ENCODE peak calls at places on chromosomes 16 and 17, in nine cellular contexts. X, C, E, Z, G, D, V, H and J are unnamed samples.

GRCh38 chr16:10971560-10971961 is 27.2 kb downstream of the CLEC16A start:
- DNase-seq in D (peak; percentile 86), E (no peak), G (peak; percentile 86), H (peak; percentile 56), C (peak; percentile 38), V (peak; percentile 70), X (peak; percentile 70), Z (peak; percentile 41), J (peak; percentile 97)

GRCh38 chr17:77375917-77376651 is 235.3 kb downstream of the SEC14L1 start:
- DNase-seq in G (no peak), H (peak; percentile 77), Z (no peak), X (no peak), C (peak; percentile 65), V (no peak), E (peak; percentile 51), D (peak; percentile 42), J (peak; percentile 91)

GRCh38 chr17:9144502-9145233 is 123.4 kb downstream of the NTN1 start:
- DNase-seq in C (no peak), X (no peak), E (no peak), D (no peak), H (no peak), Z (no peak), V (no peak), G (no peak), J (no peak)

GRCh38 chr16:88339926-88340754 is 42.6 kb upstream of the ZNF469 start:
- DNase-seq in V (no peak), C (no peak), E (no peak), H (no peak), X (no peak), Z (no peak), D (no peak), G (no peak), J (no peak)

GRCh38 chr16:58042886-58043515 is 17.4 kb downstream of the MMP15 start:
- DNase-seq in C (no peak), X (no peak), D (no peak), Z (no peak), G (no peak), H (no peak), E (no peak), V (no peak), J (no peak)

GRCh38 chr17:55411463-55411855 is 10.2 kb downstream of the MMD start:
- DNase-seq in H (no peak), C (no peak), Z (no peak), E (no peak), D (no peak), V (no peak), G (no peak), X (no peak), J (no peak)

GRCh38 chr17:36481829-36482228 is 4.7 kb upstream of the ZNHIT3 start:
- DNase-seq in C (no peak), V (no peak), X (no peak), D (no peak), Z (no peak), E (no peak), H (no peak), G (no peak), J (no peak)

GRCh38 chr17:35170968-35171771 is 23.0 kb downstream of the SLC35G3 start:
- DNase-seq in H (peak; percentile 77), X (no peak), E (no peak), Z (no peak), C (peak; percentile 31), V (no peak), G (peak; percentile 37), D (no peak), J (peak; percentile 56)

GRCh38 chr17:28720247-28720996 is 637 bp downstream of the RPL23A start:
- DNase-seq in D (no peak), E (no peak), X (no peak), C (peak; percentile 19), V (no peak), Z (no peak), G (no peak), H (no peak), J (no peak)

GRCh38 chr16:6258056-6258455 is 1074.6 kb upstream of the RBFOX1 start:
- DNase-seq in X (no peak), V (no peak), Z (no peak), C (no peak), G (no peak), D (no peak), E (no peak), H (no peak), J (no peak)

GRCh38 chr17:74757931-74758845 is 9.8 kb downstream of the NHERF1 start:
- DNase-seq in V (no peak), H (no peak), D (no peak), E (no peak), C (no peak), X (no peak), G (no peak), Z (peak; percentile 69), J (peak; percentile 62)
- H3K4me1 ChIP-seq in V (peaks cover 60% of the 10 kb centered on the region), H (peaks cover 80% of the 10 kb centered on the region), D (peaks cover 60% of the 10 kb centered on the region), E (peaks cover 75% of the 10 kb centered on the region), C (peaks cover 90% of the 10 kb centered on the region), X (peaks cover 100% of the 10 kb centered on the region), G (peaks cover 47% of the 10 kb centered on the region), Z (peaks cover 65% of the 10 kb centered on the region), J (peaks cover 13% of the 10 kb centered on the region)

GRCh38 chr17:61650749-61651148 is 59.7 kb upstream of the NACA2 start:
- DNase-seq in C (no peak), H (no peak), G (no peak), X (no peak), E (no peak), V (no peak), D (no peak), Z (no peak), J (no peak)
- H3K36me3 ChIP-seq in C (no peaks in the 10 kb centered on the region), H (no peaks in the 10 kb centered on the region), G (no peaks in the 10 kb centered on the region), X (no peaks in the 10 kb centered on the region), E (no peaks in the 10 kb centered on the region), V (no peaks in the 10 kb centered on the region), D (no peaks in the 10 kb centered on the region), Z (no peaks in the 10 kb centered on the region), J (no peaks in the 10 kb centered on the region)

GRCh38 chr17:82881900-82882714 is 42.3 kb upstream of the ZNF750 start:
- DNase-seq in D (no peak), X (peak; percentile 74), H (no peak), Z (peak; percentile 83), G (no peak), E (no peak), C (no peak), V (no peak), J (peak; percentile 24)

GRCh38 chr17:82881292-82881823 is 41.5 kb upstream of the ZNF750 start:
- DNase-seq in D (no peak), H (no peak), X (no peak), G (no peak), C (no peak), V (no peak), E (no peak), Z (peak; percentile 27), J (no peak)

GRCh38 chr17:82878545-82878944 is 38.7 kb upstream of the ZNF750 start:
- DNase-seq in Z (no peak), C (no peak), G (no peak), E (no peak), H (no peak), V (no peak), X (no peak), D (no peak), J (no peak)

GRCh38 chr17:82879241-82879640 is 39.4 kb upstream of the ZNF750 start:
- DNase-seq in Z (peak; percentile 9), H (no peak), C (no peak), X (no peak), E (no peak), G (no peak), D (no peak), V (no peak), J (no peak)

DNA sequence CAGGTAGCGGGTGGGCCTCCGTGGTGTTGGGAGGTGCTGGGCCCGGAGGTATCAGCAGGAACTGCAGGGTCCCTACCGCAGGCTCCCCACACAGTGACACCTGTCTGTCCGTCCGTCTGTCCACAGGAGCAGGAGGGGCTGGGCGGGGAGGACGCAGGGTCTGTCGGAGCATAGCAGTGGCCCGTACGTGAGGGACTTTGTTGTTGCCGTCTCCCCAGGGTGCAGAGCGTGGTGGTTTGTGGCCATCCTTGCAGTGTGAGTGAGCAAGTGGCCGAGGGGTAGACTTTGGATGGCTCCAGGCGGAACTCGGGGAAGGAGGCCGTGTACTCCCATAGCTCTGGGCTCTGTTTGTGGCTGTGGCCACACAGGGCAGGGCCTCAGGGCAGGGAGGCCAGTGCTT is 40.8 kb upstream of the ZNF750 start:
- DNase-seq in Z (peak; percentile 9), D (no peak), G (no peak), C (no peak), X (no peak), H (no peak), E (no peak), V (no peak), J (no peak)
- H3K4me1 ChIP-seq in Z (peaks cover 55% of the 10 kb centered on the region), D (peaks cover 8% of the 10 kb centered on the region), G (peaks cover 2% of the 10 kb centered on the region), C (peaks cover 57% of the 10 kb centered on the region), X (peaks cover 48% of the 10 kb centered on the region), H (peaks cover 43% of the 10 kb centered on the region), E (peaks cover 48% of the 10 kb centered on the region), V (peaks cover 65% of the 10 kb centered on the region), J (peaks cover 3% of the 10 kb centered on the region)

GRCh38 chr16:78137179-78137578 is 37.7 kb downstream of the WWOX start:
- DNase-seq in D (no peak), Z (no peak), E (no peak), X (no peak), G (no peak), V (no peak), H (no peak), C (no peak), J (no peak)

GRCh38 chr16:78134944-78135619 is 35.6 kb downstream of the WWOX start:
- DNase-seq in D (no peak), V (no peak), Z (no peak), E (no peak), H (no peak), X (peak; percentile 51), G (no peak), C (no peak), J (no peak)

GRCh38 chr16:78142784-78143183 is 43.3 kb downstream of the WWOX start:
- DNase-seq in Z (no peak), X (no peak), H (no peak), E (no peak), V (no peak), G (no peak), D (no peak), C (no peak), J (peak; percentile 64)

GRCh38 chr16:78137782-78138616 is 38.5 kb downstream of the WWOX start:
- DNase-seq in G (no peak), D (no peak), E (no peak), C (no peak), H (no peak), X (no peak), Z (no peak), V (no peak), J (no peak)

DNA sequence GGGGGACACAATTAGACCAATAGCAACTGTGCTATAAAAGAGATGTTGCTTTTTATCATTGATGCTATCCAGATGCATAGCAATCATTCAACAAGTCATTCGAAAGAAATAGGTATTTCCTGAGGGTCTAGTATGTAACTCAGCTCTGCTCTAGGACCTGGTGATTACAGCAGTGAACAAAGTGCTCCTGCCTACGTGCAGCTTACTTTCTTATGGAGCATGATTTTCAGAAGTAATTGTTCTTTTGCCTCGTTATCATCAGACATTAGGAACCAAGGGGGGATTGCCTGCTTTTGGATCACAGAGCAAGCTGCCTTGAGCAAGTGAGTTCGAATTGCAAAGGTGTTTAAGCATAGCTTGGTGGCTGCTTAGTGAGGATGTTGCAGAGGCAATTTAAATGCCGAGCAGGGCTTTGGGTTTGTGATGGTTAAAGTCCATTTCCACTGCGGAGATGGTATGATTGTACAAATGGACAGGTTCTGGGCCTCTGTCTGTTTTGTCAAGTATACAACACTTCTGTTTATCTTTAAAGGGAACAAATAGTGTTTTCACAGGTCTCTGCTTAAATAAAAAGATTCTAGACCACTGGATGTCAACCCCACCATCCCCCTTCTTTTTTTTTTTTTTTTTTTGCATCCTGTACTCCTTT is 41.5 kb downstream of the WWOX start:
- DNase-seq in E (no peak), X (peak; percentile 69), G (no peak), C (no peak), D (no peak), H (no peak), Z (no peak), V (no peak), J (no peak)
- H3K36me3 ChIP-seq in E (no peaks in the 10 kb centered on the region), X (no peaks in the 10 kb centered on the region), G (no peaks in the 10 kb centered on the region), C (no peaks in the 10 kb centered on the region), D (no peaks in the 10 kb centered on the region), H (no peaks in the 10 kb centered on the region), Z (no peaks in the 10 kb centered on the region), V (no peaks in the 10 kb centered on the region), J (no peaks in the 10 kb centered on the region)